ENCODE peak calls at places on chromosome 1, in six cellular contexts. S is mesenchymal stem cell, A is IMR-90, I is mesendoderm, Q is neuronal stem cell, K is H1. V is an unnamed sample.

GRCh38 chr1:11921022-11921421 is 5.2 kb downstream of the KIAA2013 start:
- DNase-seq in S (no peak), A (no peak), I (no peak), Q (no peak), K (no peak), V (no peak)

GRCh38 chr1:170010443-170010842 is 64.1 kb downstream of the KIFAP3 start:
- DNase-seq in S (peak), A (peak), I (peak), Q (peak), K (no peak), V (no peak)

GRCh38 chr1:161439280-161440232 is 65.7 kb upstream of the FCGR2A start:
- DNase-seq in S (peak), A (peak), I (peak), Q (no peak), K (peak), V (peak)

GRCh38 chr1:46517932-46518498 is 28.4 kb downstream of the DMBX1 start:
- DNase-seq in S (no peak), A (no peak), I (no peak), Q (no peak), K (no peak), V (no peak)

GRCh38 chr1:231161711-231162299 is at the start of gene TRIM67:
- DNase-seq in S (peak), A (no peak), I (peak), Q (no peak), K (peak), V (peak)

GRCh38 chr1:85573348-85573747 is 7.2 kb upstream of the CCN1 start:
- DNase-seq in S (no peak), A (peak), I (no peak), Q (no peak), K (no peak), V (no peak)

GRCh38 chr1:154624756-154625643 is 17.0 kb upstream of the ADAR start:
- DNase-seq in S (peak), A (peak), I (no peak), Q (no peak), K (no peak), V (no peak)

GRCh38 chr1:57040831-57041230 is 75.0 kb upstream of the C8B start:
- DNase-seq in S (no peak), A (no peak), I (no peak), Q (no peak), K (no peak), V (no peak)

GRCh38 chr1:53380296-53380695 is 52.4 kb upstream of the LRP8 start:
- DNase-seq in S (no peak), A (no peak), I (no peak), Q (no peak), K (no peak), V (peak)

GRCh38 chr1:3892748-3893147 is 7.3 kb downstream of the C1orf174 start:
- DNase-seq in S (no peak), A (no peak), I (no peak), Q (no peak), K (no peak), V (no peak)

GRCh38 chr1:202259705-202260104 is 66.1 kb downstream of the LGR6 start:
- DNase-seq in S (no peak), A (no peak), I (no peak), Q (no peak), K (peak), V (peak)

GRCh38 chr1:222455188-222455879 is 92.6 kb downstream of the HHIPL2 start:
- DNase-seq in S (peak), A (peak), I (peak), Q (peak), K (peak), V (peak)

GRCh38 chr1:44608141-44608540 is 66.1 kb downstream of the TMEM53 start:
- DNase-seq in S (no peak), A (no peak), I (peak), Q (no peak), K (no peak), V (no peak)

GRCh38 chr1:203340112-203340804 is 10.7 kb downstream of the FMOD start:
- DNase-seq in S (peak), A (peak), I (peak), Q (peak), K (no peak), V (peak)

GRCh38 chr1:85502625-85503083 is 37.7 kb upstream of the DDAH1 start:
- DNase-seq in S (peak), A (peak), I (peak), Q (peak), K (peak), V (peak)

GRCh38 chr1:10651377-10651776 is 145.1 kb downstream of the CASZ1 start:
- DNase-seq in S (no peak), A (peak), I (peak), Q (no peak), K (peak), V (peak)

GRCh38 chr1:66533804-66534745 is at the start of gene SGIP1:
- DNase-seq in S (peak), A (peak), I (peak), Q (peak), K (peak), V (peak)

GRCh38 chr1:52140633-52141512 is 1.0 kb upstream of the ZFYVE9 start:
- DNase-seq in S (peak), A (no peak), I (no peak), Q (no peak), K (no peak), V (no peak)

GRCh38 chr1:19384113-19384512 is 72.0 kb downstream of the SLC66A1 start:
- DNase-seq in S (no peak), A (peak), I (no peak), Q (no peak), K (no peak), V (no peak)

GRCh38 chr1:59409986-59410385 is 113.1 kb downstream of the FGGY start:
- DNase-seq in S (no peak), A (no peak), I (no peak), Q (no peak), K (no peak), V (no peak)

GRCh38 chr1:165443539-165444289 is 1.2 kb downstream of the RXRG start:
- DNase-seq in S (no peak), A (no peak), I (peak), Q (no peak), K (peak), V (peak)

GRCh38 chr1:54885863-54886723 is 902 bp downstream of the DHCR24 start:
- DNase-seq in S (peak), A (no peak), I (peak), Q (no peak), K (peak), V (no peak)

GRCh38 chr1:202648822-202649221 is 61.4 kb downstream of the SYT2 start:
- DNase-seq in S (no peak), A (no peak), I (no peak), Q (no peak), K (no peak), V (no peak)

GRCh38 chr1:110449661-110450651 is 993 bp upstream of the PROK1 start:
- DNase-seq in S (peak), A (no peak), I (no peak), Q (no peak), K (no peak), V (no peak)

GRCh38 chr1:25168193-25169071 is 63.9 kb downstream of the SYF2 start:
- DNase-seq in S (no peak), A (no peak), I (no peak), Q (no peak), K (peak), V (no peak)

GRCh38 chr1:205495237-205495823 is 9.1 kb upstream of the CDK18 start:
- DNase-seq in S (no peak), A (no peak), I (peak), Q (no peak), K (no peak), V (no peak)

GRCh38 chr1:153539395-153540093 is 1.2 kb downstream of the S100A5 start:
- DNase-seq in S (no peak), A (no peak), I (no peak), Q (no peak), K (no peak), V (no peak)

GRCh38 chr1:37660646-37661045 is 26.0 kb upstream of the RSPO1 start:
- DNase-seq in S (no peak), A (no peak), I (no peak), Q (no peak), K (peak), V (no peak)

GRCh38 chr1:3651939-3652537 is at the start of gene TP73:
- DNase-seq in S (no peak), A (no peak), I (peak), Q (no peak), K (peak), V (no peak)

GRCh38 chr1:183689770-183690204 is 36.7 kb upstream of the APOBEC4 start:
- DNase-seq in S (no peak), A (no peak), I (no peak), Q (no peak), K (no peak), V (no peak)

GRCh38 chr1:10761503-10762152 is 34.8 kb downstream of the CASZ1 start:
- DNase-seq in S (peak), A (no peak), I (peak), Q (no peak), K (no peak), V (no peak)

GRCh38 chr1:48572632-48573258 is 100.7 kb upstream of the SPATA6 start:
- DNase-seq in S (peak), A (peak), I (peak), Q (peak), K (peak), V (peak)

GRCh38 chr1:39671793-39672550 is at the start of gene NT5C1A:
- DNase-seq in S (peak), A (no peak), I (no peak), Q (peak), K (peak), V (peak)

GRCh38 chr1:10517677-10517982 is 42.9 kb downstream of the PEX14 start:
- DNase-seq in S (no peak), A (no peak), I (no peak), Q (no peak), K (no peak), V (no peak)

GRCh38 chr1:51953079-51953478 is 37.4 kb downstream of the RAB3B start:
- DNase-seq in S (no peak), A (no peak), I (no peak), Q (no peak), K (no peak), V (no peak)

GRCh38 chr1:204127597-204128242 is 24.1 kb downstream of the ETNK2 start:
- DNase-seq in S (peak), A (peak), I (peak), Q (peak), K (peak), V (peak)

GRCh38 chr1:42736152-42736551 is 3.9 kb downstream of the CLDN19 start:
- DNase-seq in S (peak), A (no peak), I (peak), Q (no peak), K (no peak), V (no peak)

GRCh38 chr1:205454903-205455335 is 926 bp downstream of the BLACAT1 start:
- DNase-seq in S (no peak), A (no peak), I (peak), Q (no peak), K (peak), V (peak)

GRCh38 chr1:200409203-200409760 is 554 bp downstream of the ZNF281 start:
- DNase-seq in S (peak), A (peak), I (peak), Q (no peak), K (peak), V (peak)

DNA sequence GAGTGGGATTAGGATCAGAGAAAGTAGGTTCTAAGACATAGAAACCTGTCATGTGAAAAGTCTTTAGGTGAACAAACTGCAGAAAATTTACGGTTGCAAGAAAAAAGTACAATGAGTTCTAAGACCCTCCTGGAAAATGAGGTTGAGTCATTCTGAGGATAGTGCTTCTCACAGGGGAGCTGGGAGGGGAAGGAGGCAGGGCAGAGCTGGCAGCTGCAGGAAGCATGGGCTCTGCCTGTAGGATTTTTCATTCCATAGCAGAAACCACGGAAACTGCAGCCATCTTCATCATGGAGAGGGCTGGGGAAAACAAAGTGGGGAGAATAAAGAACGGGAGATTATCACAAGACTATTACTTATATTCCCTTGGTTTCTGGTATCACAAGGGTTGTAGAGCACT is 25.8 kb upstream of the THEM4 start:
- DNase-seq in S (peak), A (peak), I (peak), Q (no peak), K (no peak), V (no peak)
- H3K4ac ChIP-seq in S (no peak), A (no peak), I (no peak), Q (no peak), K (no peak), V (no peak)

DNA sequence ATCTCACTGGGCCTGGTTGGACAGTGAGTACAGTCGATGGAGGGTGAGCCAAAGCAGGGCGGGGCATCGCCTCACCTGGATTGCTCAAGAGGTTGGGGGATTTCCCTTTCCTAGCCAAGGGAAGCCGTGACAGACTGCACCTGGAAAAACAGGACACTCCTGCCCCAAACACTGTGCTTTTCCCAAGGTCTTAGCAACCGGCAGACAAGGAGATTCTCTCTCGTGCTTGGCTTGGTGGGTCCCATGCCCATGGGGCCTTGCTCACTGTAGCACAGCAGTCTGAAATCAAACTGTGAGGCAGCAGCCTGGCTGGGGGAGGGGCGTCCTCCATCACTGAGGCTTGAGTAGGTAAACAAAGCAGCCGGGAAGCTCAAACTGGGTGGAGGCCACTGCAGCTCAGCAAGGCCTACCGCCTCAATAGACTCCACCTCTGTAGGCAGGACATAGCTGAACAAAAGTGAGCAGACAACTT is 11.3 kb downstream of the C1orf105 start:
- DNase-seq in S (no peak), A (no peak), I (peak), Q (no peak), K (no peak), V (peak)
- H2BK15ac ChIP-seq in S (no peak), A (no peak), I (no peak), Q (no peak), K (no peak), V (no peak)

DNA sequence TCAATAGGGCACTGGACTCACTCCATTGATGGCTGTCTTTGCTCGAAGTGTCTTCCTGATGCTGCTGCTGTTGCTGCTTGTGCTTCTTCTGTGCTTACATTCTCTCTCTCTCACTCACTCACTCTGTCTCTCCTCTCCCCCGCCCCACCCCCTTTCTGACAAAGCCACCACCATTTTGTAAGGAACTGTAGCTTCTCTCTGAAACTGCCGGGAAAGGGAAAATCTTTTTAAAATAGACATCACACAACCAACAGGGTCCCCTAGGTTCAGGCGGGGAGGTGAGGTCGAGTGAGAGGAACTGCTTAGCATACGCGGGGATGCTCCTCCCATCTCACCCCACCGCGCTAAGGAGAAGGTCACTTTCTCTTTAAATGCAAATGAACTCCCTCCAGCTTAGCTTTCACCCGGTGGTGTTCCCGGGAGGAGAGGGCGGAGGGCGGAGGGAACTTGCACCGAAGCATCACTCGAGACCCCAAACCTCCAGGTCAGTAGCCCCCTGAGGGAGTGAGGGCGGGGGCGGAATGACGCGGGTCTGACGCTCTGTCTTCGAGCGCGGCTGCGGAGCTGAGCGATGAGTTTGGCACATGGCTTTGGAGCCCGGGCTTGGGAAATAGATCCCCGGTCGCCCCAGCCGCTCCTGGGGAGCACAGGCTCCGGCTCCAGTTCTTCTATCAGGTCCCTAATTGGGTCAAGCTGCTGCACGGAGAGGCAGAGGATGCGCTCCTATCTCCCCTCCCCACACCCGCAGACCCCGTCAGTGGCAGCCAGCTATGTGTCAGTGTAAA is at the start of gene CCDC28B:
- DNase-seq in S (peak), A (peak), I (peak), Q (peak), K (peak), V (peak)
- H4K8ac ChIP-seq in S (peak), A (peak), I (no peak), Q (peak), K (peak), V (no peak)

GRCh38 chr1:6580119-6580587 is 359 bp downstream of the ZBTB48 start:
- DNase-seq in S (no peak), A (no peak), I (no peak), Q (no peak), K (no peak), V (no peak)

GRCh38 chr1:6577831-6578525 is 1.8 kb upstream of the ZBTB48 start:
- DNase-seq in S (no peak), A (no peak), I (no peak), Q (no peak), K (no peak), V (no peak)

GRCh38 chr1:6578624-6579373 is 995 bp upstream of the ZBTB48 start:
- DNase-seq in S (no peak), A (no peak), I (no peak), Q (no peak), K (no peak), V (no peak)

GRCh38 chr1:6580588-6581270 is 935 bp downstream of the ZBTB48 start:
- DNase-seq in S (peak), A (no peak), I (peak), Q (no peak), K (no peak), V (no peak)

DNA sequence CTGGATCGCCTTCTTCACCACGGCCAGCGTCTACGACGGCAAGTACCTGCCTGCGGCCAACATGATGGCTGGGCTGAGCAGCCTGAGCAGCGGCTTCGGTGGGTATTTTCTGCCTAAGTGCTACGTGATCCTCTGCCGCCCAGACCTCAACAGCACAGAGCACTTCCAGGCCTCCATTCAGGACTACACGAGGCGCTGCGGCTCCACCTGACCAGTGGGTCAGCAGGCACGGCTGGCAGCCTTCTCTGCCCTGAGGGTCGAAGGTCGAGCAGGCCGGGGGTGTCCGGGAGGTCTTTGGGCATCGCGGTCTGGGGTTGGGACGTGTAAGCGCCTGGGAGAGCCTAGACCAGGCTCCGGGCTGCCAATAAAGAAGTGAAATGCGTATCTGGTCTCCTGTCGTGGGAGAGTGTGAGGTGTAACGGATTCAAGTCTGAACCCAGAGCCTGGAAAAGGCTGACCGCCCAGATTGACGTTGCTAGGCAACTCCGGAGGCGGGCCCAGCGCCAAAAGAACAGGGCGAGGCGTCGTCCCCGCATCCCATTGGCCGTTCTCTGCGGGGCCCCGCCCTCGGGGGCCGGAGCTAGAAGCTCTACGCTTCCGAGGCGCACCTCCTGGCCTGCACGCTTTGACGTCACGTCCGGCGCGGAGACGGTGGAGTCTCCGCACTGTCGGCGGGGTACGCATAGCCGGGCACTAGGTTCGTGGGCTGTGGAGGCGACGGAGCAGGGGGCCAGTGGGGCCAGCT is at the start of gene ZBTB48:
- DNase-seq in S (peak), A (peak), I (peak), Q (peak), K (peak), V (peak)
- H3K4ac ChIP-seq in S (peak), A (peak), I (no peak), Q (peak), K (peak), V (no peak)

GRCh38 chr1:87141556-87141955 is 187.1 kb upstream of the LMO4 start:
- DNase-seq in S (no peak), A (no peak), I (no peak), Q (no peak), K (no peak), V (no peak)

GRCh38 chr1:87140831-87141540 is 187.7 kb upstream of the LMO4 start:
- DNase-seq in S (no peak), A (peak), I (no peak), Q (no peak), K (no peak), V (no peak)

GRCh38 chr1:87144546-87144945 is 184.1 kb upstream of the LMO4 start:
- DNase-seq in S (no peak), A (no peak), I (no peak), Q (no peak), K (no peak), V (no peak)

GRCh38 chr1:87144981-87145380 is 183.7 kb upstream of the LMO4 start:
- DNase-seq in S (no peak), A (no peak), I (no peak), Q (no peak), K (no peak), V (no peak)

GRCh38 chr1:87143413-87144135 is 185.1 kb upstream of the LMO4 start:
- DNase-seq in S (no peak), A (no peak), I (no peak), Q (no peak), K (no peak), V (no peak)
- H2BK15ac ChIP-seq in S (no peak), A (no peak), I (no peak), Q (no peak), K (no peak), V (no peak)

GRCh38 chr1:208244584-208244916 is 366 bp upstream of the PLXNA2 start:
- DNase-seq in S (no peak), A (no peak), I (no peak), Q (no peak), K (no peak), V (no peak)
- H4K8ac ChIP-seq in S (peak), A (no peak), I (no peak), Q (no peak), K (no peak), V (no peak)